ENCODE peak calls at places on chromosome 9, in seven cellular contexts. I is fibroblast of lung, L is thoracic aorta, B is OCI-LY7, G is heart left ventricle, H is upper lobe of right lung, Y is aorta. Q is an unnamed sample.

GRCh38 chr9:70510157-70510770 is 95.8 kb upstream of the KLF9 start:
- DNase-seq in Y (no peak), I (peak; percentile 16), H (peak; percentile 66), L (no peak), B (peak; percentile 27), G (no peak), Q (peak; percentile 62)

GRCh38 chr9:116959775-116960174 is 272.7 kb downstream of the TRIM32 start:
- DNase-seq in Y (peak; percentile 86), G (no peak), L (no peak), B (no peak), H (no peak), I (peak; percentile 41), Q (no peak)

GRCh38 chr9:29214162-29214520 is 1640.9 kb upstream of the C9orf72 start:
- DNase-seq in Y (peak; percentile 59), G (no peak), B (no peak), I (peak; percentile 3), H (no peak), L (no peak), Q (peak; percentile 75)

GRCh38 chr9:19551124-19551929 is 142.5 kb downstream of the ACER2 start:
- DNase-seq in L (no peak), B (no peak), H (no peak), G (no peak), Y (no peak), I (no peak), Q (no peak)

GRCh38 chr9:134373953-134374300 is 47.7 kb downstream of the RXRA start:
- DNase-seq in H (no peak), B (no peak), Y (no peak), I (no peak), L (no peak), G (no peak), Q (no peak)

GRCh38 chr9:81620009-81620405 is 69.3 kb downstream of the TLE1 start:
- DNase-seq in L (no peak), H (no peak), B (no peak), G (no peak), I (no peak), Y (no peak), Q (no peak)

GRCh38 chr9:33107762-33108161 is 31.3 kb upstream of the SMU1 start:
- DNase-seq in B (no peak), Y (no peak), H (no peak), I (no peak), G (no peak), L (no peak), Q (no peak)

GRCh38 chr9:99824378-99825157 is 2.9 kb downstream of the NR4A3 start:
- DNase-seq in G (peak; percentile 49), H (peak; percentile 76), I (peak; percentile 21), Y (peak; percentile 84), L (no peak), B (peak; percentile 70), Q (peak; percentile 20)

GRCh38 chr9:131584858-131585257 is 39.5 kb downstream of the PRRT1B start:
- DNase-seq in I (no peak), G (no peak), Y (no peak), L (no peak), B (no peak), H (no peak), Q (no peak)

GRCh38 chr9:108056805-108057386 is 567.3 kb upstream of the KLF4 start:
- DNase-seq in I (peak; percentile 89), Y (no peak), L (no peak), G (no peak), H (no peak), B (no peak), Q (no peak)

GRCh38 chr9:33988219-33988890 is 60.3 kb downstream of the UBAP2 start:
- DNase-seq in B (no peak), H (no peak), I (peak; percentile 16), Y (no peak), G (no peak), L (no peak), Q (no peak)

GRCh38 chr9:110015759-110016158 is 192.2 kb downstream of the C9orf152 start:
- DNase-seq in H (no peak), I (peak; percentile 94), Y (no peak), B (no peak), G (no peak), L (no peak), Q (peak; percentile 64)

GRCh38 chr9:96758845-96759673 is 18.8 kb downstream of the ZNF510 start:
- DNase-seq in L (no peak), B (no peak), G (no peak), H (no peak), I (peak; percentile 19), Y (no peak), Q (peak; percentile 18)
- H3K9me3 ChIP-seq in L (peaks cover 100% of the 10 kb centered on the region), B (peaks cover 82% of the 10 kb centered on the region), G (peaks cover 15% of the 10 kb centered on the region), H (peaks cover 99% of the 10 kb centered on the region), I (peaks cover 12% of the 10 kb centered on the region), Y (peaks cover 23% of the 10 kb centered on the region), Q (peaks cover 53% of the 10 kb centered on the region)

DNA sequence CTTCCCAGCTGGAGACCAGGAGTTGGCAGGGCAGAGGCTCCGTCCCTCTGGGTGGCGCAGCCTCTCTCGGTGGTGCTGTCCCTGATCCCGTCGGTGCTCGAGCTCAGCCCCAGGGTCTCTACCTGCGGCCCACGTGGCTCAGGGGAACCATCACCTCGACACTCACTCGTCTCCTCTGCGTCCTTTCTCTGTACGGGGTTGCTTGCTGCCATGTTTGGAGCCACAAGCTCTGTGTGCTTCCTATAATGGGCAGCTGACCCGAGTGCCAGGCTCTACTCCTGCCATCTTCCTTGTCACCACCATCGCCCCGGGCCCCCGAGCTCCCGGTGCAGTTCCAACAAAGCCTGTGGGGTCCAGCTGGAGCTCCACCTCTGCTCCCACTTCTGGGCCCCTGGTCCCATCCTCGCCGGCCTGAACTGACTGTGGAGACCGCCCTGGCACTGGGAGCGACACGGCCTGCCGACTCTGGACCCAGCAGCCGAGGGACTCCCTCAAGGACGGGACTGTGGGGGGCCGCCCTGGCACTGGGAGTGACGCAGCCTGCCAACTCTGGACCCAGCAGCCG is 5.0 kb downstream of the FBXW5 start:
- DNase-seq in G (no peak), I (no peak), L (no peak), B (no peak), H (peak; percentile 54), Y (no peak), Q (no peak)
- H3K4me3 ChIP-seq in G (no peak overlapping the region), I (no peak overlapping the region), L (no peak overlapping the region), B (no peak overlapping the region), H (no peak overlapping the region), Y (no peak overlapping the region), Q (no peak overlapping the region)

DNA sequence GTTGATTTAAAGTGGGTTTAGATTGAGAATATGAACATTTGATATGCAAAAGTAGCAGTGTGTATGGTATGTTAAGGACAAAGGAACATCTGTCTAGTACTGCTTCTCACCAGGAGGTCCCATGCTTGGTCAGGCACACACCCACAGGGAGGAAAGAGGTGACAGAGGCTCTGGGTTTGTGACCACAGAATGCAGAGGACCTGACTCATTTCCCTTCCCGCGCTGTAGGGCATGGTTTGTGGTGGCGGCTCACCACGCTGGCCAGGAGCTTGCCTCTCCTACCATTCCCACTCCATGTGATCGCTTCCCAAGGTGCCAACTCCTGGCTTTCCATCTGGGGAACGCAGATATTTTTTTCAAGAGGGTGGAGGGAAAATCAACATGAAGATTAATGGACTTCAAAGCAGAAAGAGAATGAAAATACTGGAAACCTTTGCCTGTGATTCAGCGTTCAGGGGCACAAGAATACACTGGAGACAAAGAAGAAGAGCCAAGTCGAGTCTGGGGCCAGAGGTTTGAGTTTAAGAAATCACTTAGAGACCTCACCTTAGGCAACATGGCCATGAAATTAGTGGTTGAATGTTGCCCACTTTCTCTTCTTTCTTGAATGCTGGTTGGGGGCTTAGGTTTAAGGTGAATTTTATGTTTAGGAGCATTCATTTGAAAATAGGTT is 477.8 kb downstream of the CCDC171 start:
- DNase-seq in L (no peak), H (no peak), I (peak; percentile 99), B (no peak), G (no peak), Y (no peak), Q (peak; percentile 89)
- H3K4me1 ChIP-seq in L (no peaks in the 10 kb centered on the region), H (no peaks in the 10 kb centered on the region), I (peaks cover 9% of the 10 kb centered on the region), B (no peaks in the 10 kb centered on the region), G (no peaks in the 10 kb centered on the region), Y (no peaks in the 10 kb centered on the region), Q (peaks cover 24% of the 10 kb centered on the region)

GRCh38 chr9:15372385-15373200 is 50.1 kb upstream of the SNAPC3 start:
- DNase-seq in G (no peak), H (no peak), I (peak; percentile 7), L (no peak), B (no peak), Y (no peak), Q (no peak)

GRCh38 chr9:15373201-15373530 is 49.5 kb upstream of the SNAPC3 start:
- DNase-seq in B (no peak), Y (no peak), G (no peak), L (no peak), H (no peak), I (peak; percentile 79), Q (no peak)

GRCh38 chr9:15374310-15374709 is 48.4 kb upstream of the SNAPC3 start:
- DNase-seq in B (peak; percentile 14), I (no peak), Y (no peak), H (no peak), G (no peak), L (no peak), Q (no peak)

GRCh38 chr9:15374825-15375224 is 47.9 kb upstream of the SNAPC3 start:
- DNase-seq in B (no peak), L (no peak), Y (no peak), G (no peak), H (no peak), I (no peak), Q (no peak)

DNA sequence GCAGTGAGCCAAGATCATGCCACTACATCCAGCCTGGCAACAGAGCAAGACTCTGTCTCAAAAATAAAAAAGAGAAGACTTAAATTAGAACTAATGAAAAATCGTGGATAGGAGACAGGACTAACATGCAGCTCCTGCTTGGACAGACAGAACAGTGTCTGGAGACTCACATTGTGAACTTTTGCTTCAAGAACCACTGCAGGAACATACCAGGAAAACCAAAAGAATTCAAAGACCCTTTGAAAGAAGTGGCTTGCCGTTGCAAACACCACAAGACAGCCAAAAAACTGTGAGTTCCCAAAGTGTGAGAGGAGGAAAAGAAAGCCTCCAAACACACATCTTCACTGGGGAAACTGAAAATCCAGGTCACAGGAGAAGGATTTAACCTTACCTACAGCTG is 48.8 kb upstream of the SNAPC3 start:
- DNase-seq in B (no peak), I (peak; percentile 44), G (no peak), H (no peak), Y (no peak), L (no peak), Q (no peak)
- H3K9me3 ChIP-seq in B (no peaks in the 10 kb centered on the region), I (no peaks in the 10 kb centered on the region), G (no peaks in the 10 kb centered on the region), H (no peaks in the 10 kb centered on the region), Y (no peaks in the 10 kb centered on the region), L (no peaks in the 10 kb centered on the region), Q (no peaks in the 10 kb centered on the region)

GRCh38 chr9:136542246-136543041 is 3.4 kb downstream of the NOTCH1 start:
- DNase-seq in Y (no peak), B (no peak), G (no peak), L (no peak), H (no peak), I (no peak), Q (no peak)

GRCh38 chr9:136544549-136545064 is 1.2 kb downstream of the NOTCH1 start:
- DNase-seq in H (peak; percentile 87), G (peak; percentile 80), L (no peak), Y (peak; percentile 88), B (peak; percentile 25), I (no peak), Q (peak; percentile 89)

GRCh38 chr9:136545065-136545965 is 533 bp downstream of the NOTCH1 start:
- DNase-seq in L (no peak), B (peak; percentile 70), I (no peak), Y (peak; percentile 85), H (no peak), G (no peak), Q (peak; percentile 38)

GRCh38 chr9:136543280-136543679 is 2.6 kb downstream of the NOTCH1 start:
- DNase-seq in B (no peak), I (no peak), L (no peak), H (no peak), Y (no peak), G (no peak), Q (no peak)

GRCh38 chr9:136543830-136544548 is 1.9 kb downstream of the NOTCH1 start:
- DNase-seq in Y (no peak), I (no peak), L (no peak), G (no peak), H (no peak), B (no peak), Q (peak; percentile 60)
- H3K4me3 ChIP-seq in Y (peak overlapping the region; percentile 84), I (peak overlapping the region; percentile 77), L (peak overlapping the region; percentile 88), G (peak overlapping the region; percentile 93), H (peak overlapping the region; percentile 86), B (peak overlapping the region; percentile 77), Q (peak overlapping the region; percentile 81)